ENCODE peak calls at places on chromosomes 16 and 17, in nine cellular contexts. One of them, this sample, is unnamed.

GRCh38 chr16:17635183-17635582 is 164.4 kb upstream of the XYLT1 start:
- DNase-seq in Panc1: no peak
- DNase-seq in AG09309: no peak
- DNase-seq in psoas muscle: no peak
- DNase-seq in OCI-LY7: no peak
- DNase-seq in colonic mucosa: no peak
- DNase-seq in cardiac fibroblast: no peak
- DNase-seq in IMR-90: no peak
- DNase-seq in astrocyte of the spinal cord: no peak
- DNase-seq in this sample: no peak

GRCh38 chr17:76075364-76076099 is 951 bp downstream of the GALR2 start:
- DNase-seq in IMR-90: no peak
- DNase-seq in Panc1: no peak
- DNase-seq in AG09309: no peak
- DNase-seq in OCI-LY7: no peak
- DNase-seq in astrocyte of the spinal cord: no peak
- DNase-seq in psoas muscle: no peak
- DNase-seq in colonic mucosa: no peak
- DNase-seq in cardiac fibroblast: no peak
- DNase-seq in this sample: no peak

GRCh38 chr16:4385066-4385788 is 13.6 kb downstream of the VASN start:
- DNase-seq in psoas muscle: no peak
- DNase-seq in Panc1: no peak
- DNase-seq in OCI-LY7: no peak
- DNase-seq in AG09309: no peak
- DNase-seq in cardiac fibroblast: no peak
- DNase-seq in colonic mucosa: no peak
- DNase-seq in astrocyte of the spinal cord: no peak
- DNase-seq in IMR-90: no peak
- DNase-seq in this sample: no peak

GRCh38 chr17:29579866-29580771 is 9.3 kb downstream of the GIT1 start:
- DNase-seq in astrocyte of the spinal cord: peak
- DNase-seq in psoas muscle: peak
- DNase-seq in cardiac fibroblast: peak
- DNase-seq in AG09309: peak
- DNase-seq in colonic mucosa: peak
- DNase-seq in IMR-90: peak
- DNase-seq in Panc1: no peak
- DNase-seq in OCI-LY7: peak
- DNase-seq in this sample: no peak

GRCh38 chr17:382644-383533 is 30.3 kb upstream of the RPH3AL start:
- DNase-seq in colonic mucosa: no peak
- DNase-seq in cardiac fibroblast: peak
- DNase-seq in astrocyte of the spinal cord: peak
- DNase-seq in psoas muscle: no peak
- DNase-seq in AG09309: peak
- DNase-seq in IMR-90: peak
- DNase-seq in Panc1: no peak
- DNase-seq in OCI-LY7: no peak
- DNase-seq in this sample: no peak

GRCh38 chr17:32533296-32533695 is 46.5 kb downstream of the CDK5R1 start:
- DNase-seq in IMR-90: no peak
- DNase-seq in colonic mucosa: no peak
- DNase-seq in OCI-LY7: no peak
- DNase-seq in AG09309: no peak
- DNase-seq in cardiac fibroblast: no peak
- DNase-seq in Panc1: no peak
- DNase-seq in psoas muscle: no peak
- DNase-seq in astrocyte of the spinal cord: no peak
- DNase-seq in this sample: no peak

GRCh38 chr16:51416921-51417320 is 265.9 kb upstream of the SALL1 start:
- DNase-seq in IMR-90: peak
- DNase-seq in psoas muscle: no peak
- DNase-seq in astrocyte of the spinal cord: peak
- DNase-seq in AG09309: no peak
- DNase-seq in colonic mucosa: no peak
- DNase-seq in OCI-LY7: no peak
- DNase-seq in cardiac fibroblast: peak
- DNase-seq in Panc1: no peak
- DNase-seq in this sample: peak

GRCh38 chr17:74760404-74761105 is 12.1 kb downstream of the NHERF1 start:
- DNase-seq in AG09309: no peak
- DNase-seq in IMR-90: no peak
- DNase-seq in cardiac fibroblast: no peak
- DNase-seq in OCI-LY7: no peak
- DNase-seq in Panc1: no peak
- DNase-seq in colonic mucosa: no peak
- DNase-seq in psoas muscle: no peak
- DNase-seq in astrocyte of the spinal cord: peak
- DNase-seq in this sample: no peak

GRCh38 chr17:12732366-12732765 is 56.9 kb upstream of the ARHGAP44 start:
- DNase-seq in IMR-90: no peak
- DNase-seq in astrocyte of the spinal cord: no peak
- DNase-seq in Panc1: no peak
- DNase-seq in OCI-LY7: no peak
- DNase-seq in cardiac fibroblast: no peak
- DNase-seq in AG09309: no peak
- DNase-seq in colonic mucosa: peak
- DNase-seq in psoas muscle: no peak
- DNase-seq in this sample: no peak

GRCh38 chr17:12730421-12730820 is 58.9 kb upstream of the ARHGAP44 start:
- DNase-seq in AG09309: no peak
- DNase-seq in colonic mucosa: peak
- DNase-seq in IMR-90: no peak
- DNase-seq in astrocyte of the spinal cord: no peak
- DNase-seq in psoas muscle: no peak
- DNase-seq in Panc1: no peak
- DNase-seq in OCI-LY7: no peak
- DNase-seq in cardiac fibroblast: no peak
- DNase-seq in this sample: no peak

GRCh38 chr17:12731839-12732238 is 57.5 kb upstream of the ARHGAP44 start:
- DNase-seq in colonic mucosa: no peak
- DNase-seq in Panc1: no peak
- DNase-seq in IMR-90: no peak
- DNase-seq in cardiac fibroblast: no peak
- DNase-seq in psoas muscle: no peak
- DNase-seq in AG09309: no peak
- DNase-seq in astrocyte of the spinal cord: no peak
- DNase-seq in OCI-LY7: no peak
- DNase-seq in this sample: no peak

GRCh38 chr17:12729086-12729485 is 60.2 kb upstream of the ARHGAP44 start:
- DNase-seq in IMR-90: no peak
- DNase-seq in AG09309: no peak
- DNase-seq in psoas muscle: no peak
- DNase-seq in OCI-LY7: no peak
- DNase-seq in cardiac fibroblast: peak
- DNase-seq in Panc1: no peak
- DNase-seq in astrocyte of the spinal cord: no peak
- DNase-seq in colonic mucosa: no peak
- DNase-seq in this sample: no peak

GRCh38 chr17:12730931-12731521 is 58.3 kb upstream of the ARHGAP44 start:
- DNase-seq in colonic mucosa: peak
- DNase-seq in astrocyte of the spinal cord: peak
- DNase-seq in Panc1: no peak
- DNase-seq in cardiac fibroblast: peak
- DNase-seq in IMR-90: peak
- DNase-seq in psoas muscle: peak
- DNase-seq in AG09309: no peak
- DNase-seq in OCI-LY7: no peak
- DNase-seq in this sample: no peak
- H3K4me3 ChIP-seq in colonic mucosa: no peak
- H3K4me3 ChIP-seq in astrocyte of the spinal cord: no peak
- H3K4me3 ChIP-seq in Panc1: no peak
- H3K4me3 ChIP-seq in cardiac fibroblast: no peak
- H3K4me3 ChIP-seq in IMR-90: no peak
- H3K4me3 ChIP-seq in psoas muscle: no peak
- H3K4me3 ChIP-seq in AG09309: no peak
- H3K4me3 ChIP-seq in OCI-LY7: no peak
- H3K4me3 ChIP-seq in this sample: no peak

GRCh38 chr16:69917739-69918138 is 33.4 kb upstream of the CLEC18A start:
- DNase-seq in AG09309: peak
- DNase-seq in cardiac fibroblast: peak
- DNase-seq in IMR-90: peak
- DNase-seq in OCI-LY7: no peak
- DNase-seq in psoas muscle: peak
- DNase-seq in astrocyte of the spinal cord: peak
- DNase-seq in Panc1: no peak
- DNase-seq in colonic mucosa: no peak
- DNase-seq in this sample: peak
- H3K4me3 ChIP-seq in AG09309: peak
- H3K4me3 ChIP-seq in cardiac fibroblast: peak
- H3K4me3 ChIP-seq in IMR-90: peak
- H3K4me3 ChIP-seq in OCI-LY7: no peak
- H3K4me3 ChIP-seq in psoas muscle: no peak
- H3K4me3 ChIP-seq in astrocyte of the spinal cord: peak
- H3K4me3 ChIP-seq in Panc1: no peak
- H3K4me3 ChIP-seq in colonic mucosa: no peak
- H3K4me3 ChIP-seq in this sample: no peak

GRCh38 chr17:38730526-38731379 is 612 bp downstream of the CISD3 start:
- DNase-seq in astrocyte of the spinal cord: peak
- DNase-seq in psoas muscle: peak
- DNase-seq in IMR-90: peak
- DNase-seq in colonic mucosa: peak
- DNase-seq in cardiac fibroblast: peak
- DNase-seq in OCI-LY7: peak
- DNase-seq in Panc1: no peak
- DNase-seq in AG09309: no peak
- DNase-seq in this sample: no peak

GRCh38 chr17:38732376-38733314 is 2.5 kb downstream of the CISD3 start:
- DNase-seq in cardiac fibroblast: no peak
- DNase-seq in psoas muscle: no peak
- DNase-seq in astrocyte of the spinal cord: no peak
- DNase-seq in Panc1: no peak
- DNase-seq in IMR-90: no peak
- DNase-seq in colonic mucosa: peak
- DNase-seq in AG09309: no peak
- DNase-seq in OCI-LY7: no peak
- DNase-seq in this sample: no peak

GRCh38 chr17:38733315-38734234 is 3.4 kb downstream of the CISD3 start:
- DNase-seq in cardiac fibroblast: no peak
- DNase-seq in astrocyte of the spinal cord: no peak
- DNase-seq in colonic mucosa: no peak
- DNase-seq in IMR-90: no peak
- DNase-seq in AG09309: no peak
- DNase-seq in psoas muscle: no peak
- DNase-seq in Panc1: no peak
- DNase-seq in OCI-LY7: peak
- DNase-seq in this sample: no peak

GRCh38 chr17:38729886-38730525 is at the start of gene CISD3:
- DNase-seq in IMR-90: peak
- DNase-seq in AG09309: no peak
- DNase-seq in astrocyte of the spinal cord: peak
- DNase-seq in OCI-LY7: peak
- DNase-seq in psoas muscle: peak
- DNase-seq in Panc1: no peak
- DNase-seq in cardiac fibroblast: peak
- DNase-seq in colonic mucosa: peak
- DNase-seq in this sample: no peak

DNA sequence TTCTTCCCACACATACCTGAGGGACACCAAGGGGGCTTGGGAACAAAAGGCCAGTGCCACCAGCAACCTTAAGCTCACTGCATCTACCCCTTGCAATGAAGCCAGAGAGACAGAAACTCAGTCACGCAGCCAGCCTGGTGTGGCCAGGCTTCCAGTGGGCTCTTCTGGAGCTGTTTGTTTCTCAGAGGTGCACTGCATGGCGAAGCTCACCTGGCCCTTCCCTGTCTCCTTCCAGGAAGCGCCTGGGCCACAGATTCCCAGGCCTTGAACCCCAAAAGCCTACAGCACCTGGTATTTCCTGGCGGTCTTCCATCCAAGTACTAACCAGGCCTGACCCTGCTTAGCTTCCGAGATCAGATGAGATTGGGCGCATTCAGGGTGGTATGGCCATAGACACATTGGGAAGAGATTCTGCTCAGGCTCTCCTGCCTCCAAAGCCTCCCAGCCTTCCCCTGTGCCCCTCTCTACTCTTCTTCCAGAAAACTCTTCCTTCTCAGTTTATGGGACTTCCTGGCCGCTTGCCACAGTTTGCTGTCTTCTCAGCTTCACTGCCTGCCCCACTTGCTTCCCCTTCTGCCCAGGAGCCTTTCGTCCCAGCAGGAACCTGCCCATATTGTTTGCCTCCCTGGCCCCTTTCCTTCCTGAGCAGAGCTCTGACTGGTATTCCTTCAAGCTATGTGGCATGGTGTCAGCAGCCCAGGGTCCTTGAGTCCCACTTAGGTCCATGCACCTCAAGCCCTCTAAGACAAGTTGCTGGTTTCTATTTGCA is 1.6 kb downstream of the CISD3 start:
- DNase-seq in colonic mucosa: peak
- DNase-seq in AG09309: no peak
- DNase-seq in psoas muscle: no peak
- DNase-seq in OCI-LY7: no peak
- DNase-seq in Panc1: no peak
- DNase-seq in cardiac fibroblast: no peak
- DNase-seq in astrocyte of the spinal cord: no peak
- DNase-seq in IMR-90: no peak
- DNase-seq in this sample: no peak
- H3K4me3 ChIP-seq in colonic mucosa: peak
- H3K4me3 ChIP-seq in AG09309: no peak
- H3K4me3 ChIP-seq in psoas muscle: peak
- H3K4me3 ChIP-seq in OCI-LY7: peak
- H3K4me3 ChIP-seq in Panc1: peak
- H3K4me3 ChIP-seq in cardiac fibroblast: peak
- H3K4me3 ChIP-seq in astrocyte of the spinal cord: no peak
- H3K4me3 ChIP-seq in IMR-90: no peak
- H3K4me3 ChIP-seq in this sample: no peak

GRCh38 chr17:44908761-44909326 is 6.5 kb downstream of the GFAP start:
- DNase-seq in astrocyte of the spinal cord: no peak
- DNase-seq in AG09309: no peak
- DNase-seq in IMR-90: no peak
- DNase-seq in Panc1: no peak
- DNase-seq in OCI-LY7: no peak
- DNase-seq in colonic mucosa: no peak
- DNase-seq in cardiac fibroblast: no peak
- DNase-seq in psoas muscle: no peak
- DNase-seq in this sample: no peak

GRCh38 chr17:44907696-44908470 is 7.4 kb downstream of the GFAP start:
- DNase-seq in IMR-90: no peak
- DNase-seq in astrocyte of the spinal cord: no peak
- DNase-seq in AG09309: no peak
- DNase-seq in colonic mucosa: no peak
- DNase-seq in OCI-LY7: no peak
- DNase-seq in Panc1: no peak
- DNase-seq in cardiac fibroblast: peak
- DNase-seq in psoas muscle: no peak
- DNase-seq in this sample: no peak

GRCh38 chr17:44910231-44911106 is 4.8 kb downstream of the GFAP start:
- DNase-seq in colonic mucosa: no peak
- DNase-seq in psoas muscle: no peak
- DNase-seq in astrocyte of the spinal cord: no peak
- DNase-seq in Panc1: no peak
- DNase-seq in cardiac fibroblast: no peak
- DNase-seq in IMR-90: no peak
- DNase-seq in OCI-LY7: no peak
- DNase-seq in AG09309: no peak
- DNase-seq in this sample: no peak

GRCh38 chr17:44911133-44912001 is 3.9 kb downstream of the GFAP start:
- DNase-seq in colonic mucosa: peak
- DNase-seq in Panc1: no peak
- DNase-seq in cardiac fibroblast: peak
- DNase-seq in AG09309: no peak
- DNase-seq in astrocyte of the spinal cord: peak
- DNase-seq in psoas muscle: peak
- DNase-seq in IMR-90: peak
- DNase-seq in OCI-LY7: peak
- DNase-seq in this sample: no peak

GRCh38 chr17:44909681-44910144 is 5.6 kb downstream of the GFAP start:
- DNase-seq in psoas muscle: no peak
- DNase-seq in Panc1: no peak
- DNase-seq in OCI-LY7: no peak
- DNase-seq in IMR-90: peak
- DNase-seq in AG09309: peak
- DNase-seq in colonic mucosa: no peak
- DNase-seq in astrocyte of the spinal cord: peak
- DNase-seq in cardiac fibroblast: peak
- DNase-seq in this sample: no peak
- H3K4me3 ChIP-seq in psoas muscle: no peak
- H3K4me3 ChIP-seq in Panc1: no peak
- H3K4me3 ChIP-seq in OCI-LY7: no peak
- H3K4me3 ChIP-seq in IMR-90: no peak
- H3K4me3 ChIP-seq in AG09309: no peak
- H3K4me3 ChIP-seq in colonic mucosa: no peak
- H3K4me3 ChIP-seq in astrocyte of the spinal cord: no peak
- H3K4me3 ChIP-seq in cardiac fibroblast: no peak
- H3K4me3 ChIP-seq in this sample: no peak

This sample was measured in astrocyte of the cerebellum.